ENCODE peak calls at places on chromosome 20, in six cellular contexts. D, L, W, P, O and E are unnamed samples.

GRCh38 chr20:2755451-2756055 is 44.9 kb downstream of the CPXM1 start:
- DNase-seq in O (no peak), L (no peak), W (no peak), D (no peak), P (no peak), E (no peak)

GRCh38 chr20:38454556-38455473 is 17.8 kb upstream of the RALGAPB start:
- DNase-seq in O (no peak), P (no peak), W (no peak), L (no peak), D (no peak), E (no peak)

GRCh38 chr20:47451602-47451904 is 50.1 kb upstream of the NCOA3 start:
- DNase-seq in W (no peak), O (no peak), D (no peak), L (no peak), P (no peak), E (no peak)

GRCh38 chr20:62668441-62669027 is 26.2 kb downstream of the SLCO4A1 start:
- DNase-seq in D (peak), W (peak), O (peak), P (peak), L (peak), E (peak)

GRCh38 chr20:3729811-3730550 is 2.5 kb upstream of the HSPA12B start:
- DNase-seq in P (no peak), O (no peak), D (peak), W (no peak), L (no peak), E (no peak)

GRCh38 chr20:64084209-64085152 is at the start of gene LKAAEAR1:
- DNase-seq in W (no peak), O (no peak), D (no peak), P (no peak), L (no peak), E (no peak)

GRCh38 chr20:23358923-23359572 is 2.9 kb upstream of the GZF1 start:
- DNase-seq in D (no peak), L (no peak), W (peak), O (no peak), P (no peak), E (no peak)

GRCh38 chr20:50172347-50173013 is 18.1 kb upstream of the CEBPB start:
- DNase-seq in W (peak), L (peak), D (peak), O (no peak), P (no peak), E (peak)

GRCh38 chr20:24579016-24579415 is 109.6 kb downstream of the SYNDIG1 start:
- DNase-seq in P (no peak), D (no peak), O (no peak), W (no peak), L (no peak), E (no peak)

GRCh38 chr20:49291200-49291599 is 13.3 kb upstream of the ZNFX1 start:
- DNase-seq in D (no peak), P (no peak), L (no peak), W (no peak), O (no peak), E (no peak)

GRCh38 chr20:51456511-51457280 is 85.8 kb downstream of the NFATC2 start:
- DNase-seq in P (no peak), L (peak), D (peak), W (peak), O (no peak), E (peak)

GRCh38 chr20:50399003-50399916 is 110.9 kb upstream of the PTPN1 start:
- DNase-seq in O (no peak), W (peak), P (no peak), L (peak), D (peak), E (peak)

GRCh38 chr20:12925214-12925755 is 83.5 kb upstream of the SPTLC3 start:
- DNase-seq in P (peak), D (peak), W (peak), O (peak), L (peak), E (peak)

GRCh38 chr20:32470025-32470861 is 112.1 kb downstream of the ASXL1 start:
- DNase-seq in L (no peak), W (peak), D (peak), P (no peak), O (no peak), E (peak)

GRCh38 chr20:2578430-2579192 is 42.2 kb downstream of the TMC2 start:
- DNase-seq in L (no peak), O (no peak), D (no peak), P (no peak), W (peak), E (no peak)

DNA sequence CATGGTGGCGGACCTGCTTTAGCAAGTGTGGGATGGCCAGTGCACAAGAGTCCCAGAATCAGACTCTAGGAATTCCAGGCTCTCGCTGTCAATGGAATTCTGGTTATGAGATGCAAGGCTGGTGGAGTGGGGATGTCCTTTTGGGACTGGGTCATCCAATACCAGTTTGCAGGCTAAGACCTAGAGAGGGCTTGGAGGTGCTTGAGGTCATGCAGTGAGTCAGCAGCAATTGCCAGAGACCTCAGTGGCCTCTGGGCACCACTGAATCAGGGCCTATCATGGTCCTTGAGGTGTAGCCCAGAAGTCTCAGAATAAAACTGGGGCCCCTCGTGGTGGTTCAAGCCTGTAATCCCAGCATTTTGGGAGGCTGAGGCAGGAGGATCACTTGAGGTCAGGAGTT is 1.4 kb upstream of the SCRT2 start:
- DNase-seq in L (no peak), O (no peak), P (no peak), W (no peak), D (no peak), E (no peak)
- H3K4me3 ChIP-seq in L (no peak), O (no peak), P (no peak), W (no peak), D (no peak), E (no peak)

DNA sequence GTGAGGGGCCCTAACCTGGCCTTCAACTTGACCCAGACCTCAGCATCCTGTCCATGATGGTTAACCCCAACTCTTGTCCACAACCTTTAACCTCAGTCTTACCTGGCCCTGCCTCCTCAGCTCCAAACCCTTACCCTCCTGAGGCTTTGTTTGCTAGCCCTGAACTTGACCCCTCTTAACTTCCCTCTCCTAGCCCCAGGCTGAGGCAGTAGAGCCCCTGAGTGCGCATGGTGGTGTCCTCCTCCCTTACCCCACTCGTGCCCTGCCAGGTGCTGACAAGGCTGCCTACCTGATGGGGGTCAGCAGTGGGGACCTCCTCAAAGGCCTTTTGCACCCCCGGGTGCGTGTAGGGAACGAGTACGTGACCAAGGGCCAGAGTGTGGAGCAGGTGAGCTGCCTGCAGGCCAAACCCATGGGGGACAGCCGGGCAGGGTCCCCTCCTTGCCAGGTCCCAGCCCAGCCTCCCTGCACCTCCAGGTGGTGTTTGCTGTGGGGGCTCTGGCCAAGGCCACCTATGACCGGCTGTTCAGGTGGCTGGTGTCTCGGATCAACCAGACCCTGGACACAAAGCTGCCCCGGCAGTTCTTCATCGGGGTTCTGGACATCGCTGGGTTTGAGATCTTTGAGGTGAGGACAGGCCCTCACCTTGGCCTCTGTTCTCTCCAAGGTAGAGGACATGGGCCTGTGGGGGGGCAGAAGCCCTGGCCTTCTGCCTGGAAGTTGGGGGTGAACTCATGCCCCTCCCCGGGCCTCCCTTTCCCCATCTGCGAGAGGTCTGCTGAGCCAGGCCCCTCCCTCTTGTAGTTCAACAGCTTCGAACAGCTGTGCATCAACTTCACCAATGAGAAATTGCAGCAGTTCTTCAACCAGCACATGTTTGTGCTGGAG is 31.9 kb downstream of the MYH7B start:
- DNase-seq in L (no peak), W (no peak), D (peak), O (no peak), P (no peak), E (peak)
- H3K4me3 ChIP-seq in L (no peak), W (no peak), D (peak), O (no peak), P (no peak), E (no peak)

GRCh38 chr20:10507052-10507451 is 71.9 kb downstream of the SLX4IP start:
- DNase-seq in P (no peak), W (no peak), O (no peak), D (no peak), L (no peak), E (no peak)

GRCh38 chr20:10509411-10509810 is 74.3 kb downstream of the SLX4IP start:
- DNase-seq in O (no peak), D (no peak), L (no peak), W (no peak), P (no peak), E (no peak)

GRCh38 chr20:10510216-10510615 is 75.1 kb downstream of the SLX4IP start:
- DNase-seq in L (no peak), P (no peak), W (no peak), D (no peak), O (no peak), E (no peak)

GRCh38 chr20:10508060-10508459 is 73.0 kb downstream of the SLX4IP start:
- DNase-seq in P (no peak), W (peak), D (no peak), L (peak), O (no peak), E (peak)

GRCh38 chr20:10508468-10509251 is 73.6 kb downstream of the SLX4IP start:
- DNase-seq in W (no peak), P (no peak), D (no peak), O (no peak), L (peak), E (no peak)
- H3K4me3 ChIP-seq in W (no peak), P (no peak), D (no peak), O (no peak), L (no peak), E (no peak)

DNA sequence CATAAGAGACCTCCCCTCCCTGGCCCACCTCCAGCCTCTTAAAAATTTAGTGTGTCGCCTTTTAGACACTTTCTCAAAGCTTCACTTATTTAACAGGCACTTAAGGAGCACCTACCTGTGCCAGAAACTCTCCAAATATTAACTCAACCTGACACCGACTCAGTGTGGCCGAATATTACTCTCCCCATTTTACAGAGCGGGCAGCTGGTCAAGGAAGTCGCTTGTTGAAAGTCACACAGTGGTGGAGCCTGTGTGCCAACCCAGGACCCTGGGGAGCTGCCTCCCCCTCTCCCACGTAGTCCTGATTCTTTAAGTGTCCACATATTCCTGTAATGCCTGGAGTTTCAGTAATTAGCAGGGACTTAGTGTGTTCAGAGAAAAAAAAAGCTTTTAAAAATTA is 1.0 kb upstream of the PMEPA1 start:
- DNase-seq in L (no peak), D (no peak), O (no peak), P (no peak), W (no peak), E (no peak)
- H3K4me3 ChIP-seq in L (peak), D (peak), O (peak), P (peak), W (peak), E (peak)